ENCODE peak calls at places on chromosomes 6 and 20, in four cellular contexts. Y is GM12878, T is NT2/D1, G is HepG2. H is an unnamed sample.

GRCh38 chr20:37381621-37382538 is 35.9 kb downstream of the SRC start:
- DNase-seq in Y (no peak), T (no peak), G (peak; percentile 63), H (no peak)

GRCh38 chr6:100023798-100024197 is 29.8 kb upstream of the MCHR2 start:
- DNase-seq in Y (no peak), T (no peak), G (no peak), H (no peak)

GRCh38 chr20:32810941-32811340 is 8.8 kb upstream of the MAPRE1 start:
- DNase-seq in Y (no peak), T (no peak), G (no peak), H (no peak)

GRCh38 chr20:49400904-49401303 is 81.6 kb downstream of the KCNB1 start:
- DNase-seq in Y (no peak), T (no peak), G (no peak), H (no peak)

GRCh38 chr6:105136433-105137350 is 43.1 kb downstream of the POPDC3 start:
- DNase-seq in Y (no peak), T (peak; percentile 22), G (no peak), H (peak; percentile 91)

GRCh38 chr20:1566701-1567100 is 9.2 kb upstream of the SIRPD start:
- DNase-seq in Y (no peak), T (no peak), G (peak; percentile 1), H (no peak)

GRCh38 chr6:37638414-37639079 is 59.1 kb downstream of the MDGA1 start:
- DNase-seq in Y (no peak), T (no peak), G (peak; percentile 32), H (no peak)

GRCh38 chr20:24134284-24134683 is 145.7 kb upstream of the GGTLC1 start:
- DNase-seq in Y (no peak), T (no peak), G (no peak), H (no peak)

GRCh38 chr6:137119196-137120104 is 54.0 kb downstream of the IL22RA2 start:
- DNase-seq in Y (no peak), T (no peak), G (peak; percentile 55), H (no peak)

GRCh38 chr20:7924692-7925091 is 15.6 kb downstream of the HAO1 start:
- DNase-seq in Y (no peak), T (no peak), G (peak; percentile 33), H (no peak)
- TF ChIP-seq SUZ12 in Y (no peak), T (no peak), G (no peak), H (no peak)

GRCh38 chr6:138765896-138766487 is 7.6 kb upstream of the CCDC28A start:
- DNase-seq in Y (no peak), T (no peak), G (peak; percentile 48), H (peak; percentile 31)
- TF ChIP-seq SUZ12 in Y (no peak), T (no peak), G (no peak), H (no peak)

GRCh38 chr6:111105578-111105977 is 18.3 kb downstream of the SLC16A10 start:
- DNase-seq in Y (no peak), T (no peak), G (peak; percentile 97), H (no peak)
- TF ChIP-seq SUZ12 in Y (no peak), T (no peak), G (no peak), H (no peak)

DNA sequence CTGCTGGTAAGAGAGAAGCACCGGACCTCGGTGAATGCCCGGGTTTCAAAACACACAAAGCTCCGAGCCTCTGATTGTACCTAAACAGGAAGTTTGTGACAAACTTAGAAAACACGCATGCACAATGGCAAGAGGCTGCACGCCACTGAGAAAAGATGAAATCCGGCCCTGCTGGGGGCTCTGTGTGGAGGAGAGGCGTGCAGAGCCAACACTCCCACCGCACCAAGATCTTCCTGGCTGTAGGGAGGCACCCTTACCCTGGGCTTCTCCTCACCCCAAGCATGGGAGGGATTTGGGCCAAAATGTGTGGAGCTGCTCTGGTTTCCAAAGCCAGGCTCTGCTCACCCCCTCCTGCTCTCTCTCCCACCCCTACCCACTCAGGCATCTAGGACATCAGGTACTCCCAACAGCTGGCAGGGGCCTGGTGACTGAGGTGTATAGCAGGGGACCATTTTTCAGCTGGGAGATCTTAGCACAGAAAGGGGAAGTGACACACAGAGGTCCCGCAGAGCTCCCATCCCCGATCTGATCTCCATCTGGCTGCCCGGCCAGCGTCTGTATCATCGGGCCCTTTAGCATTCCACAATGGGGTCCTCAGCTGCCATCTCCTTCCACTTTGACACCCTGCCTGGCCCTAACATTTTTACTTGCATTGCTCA is 84.2 kb downstream of the TRERF1 start:
- DNase-seq in Y (peak; percentile 59), T (no peak), G (no peak), H (no peak)
- TF ChIP-seq SUZ12 in Y (no peak), T (no peak), G (no peak), H (no peak)

GRCh38 chr6:155143610-155144106 is 120.2 kb upstream of the CLDN20 start:
- DNase-seq in Y (no peak), T (no peak), G (no peak), H (no peak)

GRCh38 chr6:155142902-155143609 is 120.8 kb upstream of the CLDN20 start:
- DNase-seq in Y (no peak), T (no peak), G (no peak), H (no peak)

GRCh38 chr6:155142163-155142901 is 121.5 kb upstream of the CLDN20 start:
- DNase-seq in Y (no peak), T (no peak), G (no peak), H (no peak)

GRCh38 chr6:155147958-155148663 is 115.7 kb upstream of the CLDN20 start:
- DNase-seq in Y (no peak), T (no peak), G (no peak), H (no peak)

DNA sequence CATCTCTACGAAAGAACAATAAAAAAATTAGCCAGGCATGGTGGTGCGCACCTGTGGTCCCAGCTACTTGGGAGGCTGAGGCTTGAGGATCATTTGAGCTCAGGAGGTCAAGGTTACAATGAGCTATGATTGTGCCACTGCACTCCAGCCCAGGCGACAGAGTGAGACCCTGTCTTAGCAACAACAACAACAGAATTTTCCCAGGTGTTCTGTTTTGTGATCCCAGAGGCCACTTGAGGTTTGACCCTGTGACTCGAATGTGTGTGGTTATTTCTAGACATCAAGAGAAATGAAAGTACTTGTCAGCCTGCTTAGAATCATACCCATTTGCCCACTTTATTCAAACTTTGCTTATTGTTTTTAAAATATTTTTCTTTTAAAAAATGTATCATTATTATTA is 117.6 kb upstream of the CLDN20 start:
- DNase-seq in Y (no peak), T (no peak), G (no peak), H (no peak)
- TF ChIP-seq SUZ12 in Y (no peak), T (no peak), G (no peak), H (no peak)

DNA sequence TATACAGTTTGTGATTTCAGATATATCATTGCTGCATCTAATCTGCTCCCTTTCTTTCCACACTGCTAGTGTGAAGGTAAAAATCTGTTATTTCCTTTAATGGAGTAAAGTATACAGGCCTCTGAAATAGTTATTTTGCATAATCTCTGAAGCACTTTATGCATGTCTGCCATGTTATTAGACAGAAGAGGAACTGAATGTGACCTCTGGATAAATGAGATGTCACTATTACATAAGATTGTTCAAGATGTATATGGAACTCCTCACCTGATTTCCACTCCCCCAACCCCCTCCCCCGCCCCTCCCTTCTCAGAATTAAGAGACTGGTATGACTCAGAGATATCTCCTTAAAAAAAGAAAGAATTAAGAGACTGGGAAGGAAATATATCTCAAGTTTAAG is 26.3 kb downstream of the SERINC1 start:
- DNase-seq in Y (no peak), T (no peak), G (no peak), H (no peak)
- TF ChIP-seq SUZ12 in Y (no peak), T (no peak), G (no peak), H (no peak)

H was measured in HEK293T.